ENCODE peak calls at places on chromosome 4, in six cellular contexts. One of them, this sample, is unnamed.

GRCh38 chr4:95507147-95507546 is 41.6 kb downstream of the UNC5C start:
- DNase-seq in GM23248: no peak
- DNase-seq in uterus: no peak
- DNase-seq in ascending aorta: no peak
- DNase-seq in pancreas: no peak
- DNase-seq in right cardiac atrium: no peak
- DNase-seq in this sample: no peak

GRCh38 chr4:158090323-158090722 is 82.5 kb downstream of the GASK1B start:
- DNase-seq in GM23248: peak; percentile 3
- DNase-seq in uterus: no peak
- DNase-seq in ascending aorta: no peak
- DNase-seq in pancreas: no peak
- DNase-seq in right cardiac atrium: no peak
- DNase-seq in this sample: no peak

GRCh38 chr4:76585897-76586360 is 150.9 kb downstream of the SHROOM3 start:
- DNase-seq in GM23248: peak; percentile 53
- DNase-seq in uterus: peak; percentile 29
- DNase-seq in ascending aorta: peak; percentile 93
- DNase-seq in pancreas: peak; percentile 93
- DNase-seq in right cardiac atrium: peak; percentile 88
- DNase-seq in this sample: peak; percentile 86

GRCh38 chr4:164396439-164396838 is 357.5 kb upstream of the SMIM31 start:
- DNase-seq in GM23248: no peak
- DNase-seq in uterus: no peak
- DNase-seq in ascending aorta: no peak
- DNase-seq in pancreas: no peak
- DNase-seq in right cardiac atrium: no peak
- DNase-seq in this sample: no peak

GRCh38 chr4:189792819-189793618 is 147.7 kb upstream of the FRG1 start:
- DNase-seq in GM23248: peak; percentile 83
- DNase-seq in uterus: no peak
- DNase-seq in ascending aorta: peak; percentile 68
- DNase-seq in pancreas: peak; percentile 87
- DNase-seq in right cardiac atrium: peak; percentile 79
- DNase-seq in this sample: peak; percentile 75

GRCh38 chr4:185566972-185567749 is 31.9 kb upstream of the PDLIM3 start:
- DNase-seq in GM23248: peak; percentile 76
- DNase-seq in uterus: peak; percentile 79
- DNase-seq in ascending aorta: peak; percentile 90
- DNase-seq in pancreas: no peak
- DNase-seq in right cardiac atrium: no peak
- DNase-seq in this sample: peak; percentile 62

GRCh38 chr4:40840255-40840984 is 90.7 kb downstream of the NSUN7 start:
- DNase-seq in GM23248: no peak
- DNase-seq in uterus: no peak
- DNase-seq in ascending aorta: no peak
- DNase-seq in pancreas: no peak
- DNase-seq in right cardiac atrium: no peak
- DNase-seq in this sample: no peak

GRCh38 chr4:25900901-25901500 is 13.0 kb upstream of the SMIM20 start:
- DNase-seq in GM23248: no peak
- DNase-seq in uterus: no peak
- DNase-seq in ascending aorta: no peak
- DNase-seq in pancreas: no peak
- DNase-seq in right cardiac atrium: peak; percentile 63
- DNase-seq in this sample: peak; percentile 40

GRCh38 chr4:76546282-76547166 is 111.5 kb downstream of the SHROOM3 start:
- DNase-seq in GM23248: peak; percentile 93
- DNase-seq in uterus: peak; percentile 28
- DNase-seq in ascending aorta: peak; percentile 80
- DNase-seq in pancreas: no peak
- DNase-seq in right cardiac atrium: no peak
- DNase-seq in this sample: no peak

GRCh38 chr4:181646864-181647263 is 596.3 kb upstream of the TENM3 start:
- DNase-seq in GM23248: peak; percentile 33
- DNase-seq in uterus: no peak
- DNase-seq in ascending aorta: no peak
- DNase-seq in pancreas: no peak
- DNase-seq in right cardiac atrium: no peak
- DNase-seq in this sample: no peak

GRCh38 chr4:167274346-167274745 is 40.1 kb upstream of the SPOCK3 start:
- DNase-seq in GM23248: no peak
- DNase-seq in uterus: no peak
- DNase-seq in ascending aorta: no peak
- DNase-seq in pancreas: no peak
- DNase-seq in right cardiac atrium: no peak
- DNase-seq in this sample: no peak

GRCh38 chr4:76753814-76754213 is 144.1 kb downstream of the SOWAHB start:
- DNase-seq in GM23248: peak; percentile 91
- DNase-seq in uterus: no peak
- DNase-seq in ascending aorta: no peak
- DNase-seq in pancreas: no peak
- DNase-seq in right cardiac atrium: no peak
- DNase-seq in this sample: no peak

GRCh38 chr4:13294961-13295605 is 189.1 kb downstream of the RAB28 start:
- DNase-seq in GM23248: no peak
- DNase-seq in uterus: no peak
- DNase-seq in ascending aorta: no peak
- DNase-seq in pancreas: no peak
- DNase-seq in right cardiac atrium: no peak
- DNase-seq in this sample: no peak

GRCh38 chr4:164888096-164888495 is 11.1 kb downstream of the APELA start:
- DNase-seq in GM23248: no peak
- DNase-seq in uterus: no peak
- DNase-seq in ascending aorta: no peak
- DNase-seq in pancreas: no peak
- DNase-seq in right cardiac atrium: no peak
- DNase-seq in this sample: no peak

GRCh38 chr4:26206981-26207380 is 113.8 kb upstream of the RBPJ start:
- DNase-seq in GM23248: no peak
- DNase-seq in uterus: no peak
- DNase-seq in ascending aorta: no peak
- DNase-seq in pancreas: no peak
- DNase-seq in right cardiac atrium: no peak
- DNase-seq in this sample: no peak

GRCh38 chr4:185573651-185574199 is 38.4 kb upstream of the PDLIM3 start:
- DNase-seq in GM23248: peak; percentile 80
- DNase-seq in uterus: peak; percentile 39
- DNase-seq in ascending aorta: no peak
- DNase-seq in pancreas: no peak
- DNase-seq in right cardiac atrium: peak; percentile 63
- DNase-seq in this sample: no peak

GRCh38 chr4:145760961-145761929 is 81.3 kb downstream of the C4orf51 start:
- DNase-seq in GM23248: no peak
- DNase-seq in uterus: no peak
- DNase-seq in ascending aorta: no peak
- DNase-seq in pancreas: no peak
- DNase-seq in right cardiac atrium: peak; percentile 58
- DNase-seq in this sample: peak; percentile 68

GRCh38 chr4:118734491-118735205 is 49.5 kb downstream of the METTL14 start:
- DNase-seq in GM23248: no peak
- DNase-seq in uterus: no peak
- DNase-seq in ascending aorta: no peak
- DNase-seq in pancreas: no peak
- DNase-seq in right cardiac atrium: no peak
- DNase-seq in this sample: no peak

GRCh38 chr4:110108960-110109359 is 89.5 kb downstream of the ELOVL6 start:
- DNase-seq in GM23248: no peak
- DNase-seq in uterus: no peak
- DNase-seq in ascending aorta: no peak
- DNase-seq in pancreas: no peak
- DNase-seq in right cardiac atrium: no peak
- DNase-seq in this sample: no peak

GRCh38 chr4:73683033-73683432 is 57.3 kb upstream of the CXCL8 start:
- DNase-seq in GM23248: no peak
- DNase-seq in uterus: no peak
- DNase-seq in ascending aorta: no peak
- DNase-seq in pancreas: no peak
- DNase-seq in right cardiac atrium: no peak
- DNase-seq in this sample: no peak

GRCh38 chr4:65831828-65832227 is 161.5 kb upstream of the EPHA5 start:
- DNase-seq in GM23248: no peak
- DNase-seq in uterus: no peak
- DNase-seq in ascending aorta: no peak
- DNase-seq in pancreas: no peak
- DNase-seq in right cardiac atrium: no peak
- DNase-seq in this sample: no peak

GRCh38 chr4:98555798-98556445 is 102.5 kb downstream of the TSPAN5 start:
- DNase-seq in GM23248: peak; percentile 73
- DNase-seq in uterus: no peak
- DNase-seq in ascending aorta: no peak
- DNase-seq in pancreas: no peak
- DNase-seq in right cardiac atrium: no peak
- DNase-seq in this sample: no peak

GRCh38 chr4:42965326-42965725 is 72.8 kb downstream of the GRXCR1 start:
- DNase-seq in GM23248: no peak
- DNase-seq in uterus: no peak
- DNase-seq in ascending aorta: no peak
- DNase-seq in pancreas: no peak
- DNase-seq in right cardiac atrium: no peak
- DNase-seq in this sample: no peak

GRCh38 chr4:123127218-123127617 is 204.8 kb upstream of the NUDT6 start:
- DNase-seq in GM23248: peak; percentile 48
- DNase-seq in uterus: no peak
- DNase-seq in ascending aorta: no peak
- DNase-seq in pancreas: no peak
- DNase-seq in right cardiac atrium: no peak
- DNase-seq in this sample: no peak

GRCh38 chr4:147597561-147597960 is 19.6 kb upstream of the TMEM184C start:
- DNase-seq in GM23248: no peak
- DNase-seq in uterus: no peak
- DNase-seq in ascending aorta: no peak
- DNase-seq in pancreas: no peak
- DNase-seq in right cardiac atrium: no peak
- DNase-seq in this sample: no peak

GRCh38 chr4:42845586-42845985 is 46.9 kb upstream of the GRXCR1 start:
- DNase-seq in GM23248: no peak
- DNase-seq in uterus: no peak
- DNase-seq in ascending aorta: no peak
- DNase-seq in pancreas: no peak
- DNase-seq in right cardiac atrium: no peak
- DNase-seq in this sample: no peak

GRCh38 chr4:15779336-15779735 is 1.2 kb downstream of the CD38 start:
- DNase-seq in GM23248: peak; percentile 74
- DNase-seq in uterus: peak; percentile 31
- DNase-seq in ascending aorta: peak; percentile 74
- DNase-seq in pancreas: no peak
- DNase-seq in right cardiac atrium: peak; percentile 68
- DNase-seq in this sample: peak; percentile 52

GRCh38 chr4:15779789-15780188 is 1.7 kb downstream of the CD38 start:
- DNase-seq in GM23248: peak; percentile 21
- DNase-seq in uterus: no peak
- DNase-seq in ascending aorta: no peak
- DNase-seq in pancreas: no peak
- DNase-seq in right cardiac atrium: no peak
- DNase-seq in this sample: no peak

GRCh38 chr4:15778191-15778741 is at the start of gene CD38:
- DNase-seq in GM23248: peak; percentile 41
- DNase-seq in uterus: no peak
- DNase-seq in ascending aorta: no peak
- DNase-seq in pancreas: no peak
- DNase-seq in right cardiac atrium: peak; percentile 81
- DNase-seq in this sample: peak; percentile 45

GRCh38 chr4:15778742-15779231 is 659 bp downstream of the CD38 start:
- DNase-seq in GM23248: peak; percentile 32
- DNase-seq in uterus: no peak
- DNase-seq in ascending aorta: no peak
- DNase-seq in pancreas: peak; percentile 76
- DNase-seq in right cardiac atrium: peak; percentile 79
- DNase-seq in this sample: peak; percentile 75

DNA sequence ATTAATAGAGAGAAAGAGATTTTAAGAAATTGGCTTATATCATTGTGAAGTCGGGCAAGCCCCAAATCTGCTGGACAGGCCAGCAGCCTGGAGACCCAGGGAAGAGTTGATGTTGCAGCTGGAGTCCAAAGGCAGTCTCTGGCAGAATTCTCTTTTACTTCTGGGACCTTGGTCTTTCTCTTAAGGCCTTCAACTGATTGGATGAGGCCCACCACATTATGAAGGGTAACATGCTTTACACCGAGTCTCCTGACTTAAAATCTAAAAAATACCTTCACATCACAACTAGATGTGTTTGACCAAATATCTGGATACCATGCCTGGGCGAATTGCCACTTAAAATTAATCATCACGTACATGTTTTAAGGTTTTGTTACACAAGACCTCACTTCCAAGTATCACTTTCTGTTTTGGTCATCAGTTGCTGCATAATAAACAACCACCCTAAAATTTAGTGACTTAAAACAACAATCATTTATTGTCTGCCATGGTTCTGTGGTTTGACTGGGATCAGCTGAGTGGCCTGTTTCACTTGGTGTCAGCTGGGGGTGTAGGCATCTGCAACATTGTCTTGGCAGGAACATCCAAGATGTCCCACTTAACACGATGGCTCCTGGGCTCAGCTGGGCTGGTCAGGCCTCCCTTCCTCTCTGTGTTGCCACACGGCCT is 3.4 kb downstream of the CD38 start:
- DNase-seq in GM23248: no peak
- DNase-seq in uterus: no peak
- DNase-seq in ascending aorta: no peak
- DNase-seq in pancreas: no peak
- DNase-seq in right cardiac atrium: no peak
- DNase-seq in this sample: no peak
- H3K9me3 ChIP-seq in GM23248: no peaks in the 10 kb centered on the region
- H3K9me3 ChIP-seq in uterus: no peaks in the 10 kb centered on the region
- H3K9me3 ChIP-seq in ascending aorta: no peaks in the 10 kb centered on the region
- H3K9me3 ChIP-seq in pancreas: no peaks in the 10 kb centered on the region
- H3K9me3 ChIP-seq in right cardiac atrium: no peaks in the 10 kb centered on the region
- H3K9me3 ChIP-seq in this sample: no peaks in the 10 kb centered on the region

GRCh38 chr4:620851-621261 is 4.5 kb upstream of the PDE6B start:
- DNase-seq in GM23248: no peak
- DNase-seq in uterus: no peak
- DNase-seq in ascending aorta: peak; percentile 56
- DNase-seq in pancreas: no peak
- DNase-seq in right cardiac atrium: no peak
- DNase-seq in this sample: no peak
- H3K9me3 ChIP-seq in GM23248: no peaks in the 10 kb centered on the region
- H3K9me3 ChIP-seq in uterus: no peaks in the 10 kb centered on the region
- H3K9me3 ChIP-seq in ascending aorta: no peaks in the 10 kb centered on the region
- H3K9me3 ChIP-seq in pancreas: no peaks in the 10 kb centered on the region
- H3K9me3 ChIP-seq in right cardiac atrium: no peaks in the 10 kb centered on the region
- H3K9me3 ChIP-seq in this sample: no peaks in the 10 kb centered on the region

DNA sequence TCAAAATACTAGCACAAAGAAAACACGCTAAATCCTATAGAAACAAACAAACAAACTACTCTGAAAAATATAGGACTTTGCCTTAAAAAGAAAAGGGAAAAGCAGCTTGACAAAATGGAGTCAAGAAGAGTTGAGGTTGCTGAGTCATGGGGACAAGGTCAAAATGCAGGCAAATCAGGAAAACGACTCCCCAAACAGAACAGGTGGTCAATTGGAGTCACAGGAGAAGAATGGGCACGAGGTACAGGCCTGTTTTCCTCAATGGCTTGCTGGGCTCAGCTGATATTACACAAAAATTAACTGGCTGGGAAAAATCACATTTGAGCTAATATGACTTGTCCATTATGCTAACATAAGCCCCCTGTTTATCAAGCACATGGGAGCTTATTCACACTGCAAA is 1621.9 kb downstream of the STIM2 start:
- DNase-seq in GM23248: no peak
- DNase-seq in uterus: no peak
- DNase-seq in ascending aorta: no peak
- DNase-seq in pancreas: no peak
- DNase-seq in right cardiac atrium: no peak
- DNase-seq in this sample: no peak
- H3K9me3 ChIP-seq in GM23248: no peaks in the 10 kb centered on the region
- H3K9me3 ChIP-seq in uterus: no peaks in the 10 kb centered on the region
- H3K9me3 ChIP-seq in ascending aorta: no peaks in the 10 kb centered on the region
- H3K9me3 ChIP-seq in pancreas: no peaks in the 10 kb centered on the region
- H3K9me3 ChIP-seq in right cardiac atrium: no peaks in the 10 kb centered on the region
- H3K9me3 ChIP-seq in this sample: no peaks in the 10 kb centered on the region

GRCh38 chr4:75469896-75470295 is 44.3 kb downstream of the RCHY1 start:
- DNase-seq in GM23248: no peak
- DNase-seq in uterus: no peak
- DNase-seq in ascending aorta: no peak
- DNase-seq in pancreas: no peak
- DNase-seq in right cardiac atrium: no peak
- DNase-seq in this sample: no peak
- H3K9me3 ChIP-seq in GM23248: no peaks in the 10 kb centered on the region
- H3K9me3 ChIP-seq in uterus: no peaks in the 10 kb centered on the region
- H3K9me3 ChIP-seq in ascending aorta: no peaks in the 10 kb centered on the region
- H3K9me3 ChIP-seq in pancreas: no peaks in the 10 kb centered on the region
- H3K9me3 ChIP-seq in right cardiac atrium: no peaks in the 10 kb centered on the region
- H3K9me3 ChIP-seq in this sample: no peaks in the 10 kb centered on the region